ENCODE peak calls at places on chromosome 11, in four cellular contexts. A is stomach, J is ovary, Z is GM12878. B is an unnamed sample. For H3K4me1, the result is how much of the 10 kb centered on the place peaks cover.

GRCh38 chr11:68495872-68496271 is 35.3 kb downstream of the PPP6R3 start:
- DNase-seq in A (no peak), J (no peak), Z (no peak), B (no peak)

GRCh38 chr11:17343907-17344306 is 7.7 kb upstream of the NCR3LG1 start:
- DNase-seq in A (no peak), J (no peak), Z (no peak), B (no peak)

GRCh38 chr11:47185305-47186075 is 744 bp downstream of the PACSIN3 start:
- DNase-seq in A (peak), J (peak), Z (no peak), B (peak)

GRCh38 chr11:68843703-68844312 is 2.1 kb upstream of the CPT1A start:
- DNase-seq in A (peak), J (peak), Z (no peak), B (peak)

GRCh38 chr11:80698646-80699045 is 1257.8 kb upstream of the TENM4 start:
- DNase-seq in A (no peak), J (no peak), Z (no peak), B (no peak)

GRCh38 chr11:111796696-111797095 is 30.5 kb upstream of the PPP2R1B start:
- DNase-seq in A (no peak), J (no peak), Z (no peak), B (no peak)

GRCh38 chr11:44329472-44330230 is 19.7 kb upstream of the ALX4 start:
- DNase-seq in A (no peak), J (no peak), Z (no peak), B (no peak)

GRCh38 chr11:126058090-126058489 is 4.6 kb downstream of the CDON start:
- DNase-seq in A (no peak), J (no peak), Z (no peak), B (no peak)

GRCh38 chr11:2449548-2450320 is 4.9 kb downstream of the KCNQ1 start:
- DNase-seq in A (no peak), J (no peak), Z (no peak), B (no peak)

GRCh38 chr11:126945319-126945718 is 55.3 kb downstream of the KIRREL3 start:
- DNase-seq in A (no peak), J (no peak), Z (no peak), B (no peak)

GRCh38 chr11:94845622-94846021 is 77.5 kb downstream of the AMOTL1 start:
- DNase-seq in A (peak), J (no peak), Z (no peak), B (no peak)

GRCh38 chr11:2468363-2469240 is 23.8 kb downstream of the KCNQ1 start:
- DNase-seq in A (peak), J (no peak), Z (no peak), B (no peak)

GRCh38 chr11:133904818-133905515 is 51.8 kb downstream of the IGSF9B start:
- DNase-seq in A (no peak), J (no peak), Z (no peak), B (no peak)

GRCh38 chr11:17807034-17807433 is 72.5 kb downstream of the KCNC1 start:
- DNase-seq in A (no peak), J (no peak), Z (no peak), B (no peak)

GRCh38 chr11:1782831-1783724 is 19.4 kb upstream of the CTSD start:
- DNase-seq in A (no peak), J (no peak), Z (no peak), B (peak)

GRCh38 chr11:111535281-111535680 is 5.2 kb upstream of the LAYN start:
- DNase-seq in A (no peak), J (no peak), Z (no peak), B (no peak)

GRCh38 chr11:94417386-94417987 is 16.3 kb upstream of the GPR83 start:
- DNase-seq in A (no peak), J (no peak), Z (no peak), B (no peak)

GRCh38 chr11:64793271-64794160 is 9.5 kb downstream of the MAP4K2 start:
- DNase-seq in A (no peak), J (peak), Z (no peak), B (no peak)

GRCh38 chr11:66880484-66881211 is 23.8 kb downstream of the LRFN4 start:
- DNase-seq in A (peak), J (peak), Z (no peak), B (no peak)

GRCh38 chr11:17066691-17067090 is 10.8 kb downstream of the RPS13 start:
- DNase-seq in A (no peak), J (no peak), Z (no peak), B (no peak)

GRCh38 chr11:5679811-5680210 is 5.1 kb downstream of the TRIM5 start:
- DNase-seq in A (no peak), J (no peak), Z (no peak), B (no peak)

GRCh38 chr11:17371614-17372013 is 16.8 kb downstream of the KCNJ11 start:
- DNase-seq in A (no peak), J (no peak), Z (no peak), B (no peak)

GRCh38 chr11:87859583-87859982 is 315.7 kb downstream of the RAB38 start:
- DNase-seq in A (peak), J (no peak), Z (no peak), B (no peak)

GRCh38 chr11:111213256-111213655 is 32.3 kb upstream of the POU2AF2 start:
- DNase-seq in A (no peak), J (no peak), Z (no peak), B (no peak)

GRCh38 chr11:45662096-45662664 is 3.2 kb downstream of the CHST1 start:
- DNase-seq in A (no peak), J (peak), Z (no peak), B (no peak)

GRCh38 chr11:133163463-133164419 is 368.6 kb downstream of the OPCML start:
- DNase-seq in A (no peak), J (no peak), Z (peak), B (no peak)

GRCh38 chr11:17822021-17822781 is 87.6 kb downstream of the KCNC1 start:
- DNase-seq in A (no peak), J (no peak), Z (no peak), B (no peak)

DNA sequence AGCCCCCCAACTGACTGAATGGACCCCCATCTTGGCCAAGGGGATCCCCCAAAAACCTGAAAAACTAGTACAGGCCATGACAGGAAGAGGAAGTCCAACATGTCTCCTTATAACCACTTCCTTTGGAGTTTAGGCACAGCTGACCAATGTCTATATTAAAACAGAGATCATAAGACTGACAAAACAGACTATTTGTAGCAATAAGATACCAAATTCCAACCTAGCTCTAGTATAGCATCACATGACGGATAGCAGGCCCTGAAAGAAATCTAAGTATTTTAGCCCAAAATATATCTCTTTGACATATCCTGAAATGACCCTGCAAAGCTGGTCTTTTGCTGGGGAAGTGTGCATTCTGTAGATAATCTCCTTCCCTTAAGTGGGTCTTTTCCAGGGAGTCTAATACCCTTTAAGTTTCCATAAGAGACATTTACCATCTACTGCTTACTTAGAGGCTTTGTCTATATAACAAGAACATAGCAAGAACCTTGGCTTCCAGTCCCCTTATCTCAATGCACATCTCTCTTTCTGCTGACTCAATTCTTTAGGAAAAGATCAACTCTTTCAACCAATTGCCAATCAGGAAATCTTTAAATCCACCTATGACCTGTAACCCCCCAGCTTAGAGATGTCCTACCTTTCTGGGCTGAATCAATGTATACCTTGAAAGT is 34.9 kb upstream of the ACER3 start:
- DNase-seq in A (no peak), J (no peak), Z (no peak), B (no peak)
- TF ChIP-seq EP300 in A (no peak), J (no peak), Z (no peak), B (no peak)

GRCh38 chr11:11215058-11215815 is 137.8 kb downstream of the CSNK2A3 start:
- DNase-seq in A (no peak), J (no peak), Z (no peak), B (no peak)
- TF ChIP-seq POLR2A in A (no peak), J (no peak), Z (no peak), B (no peak)

GRCh38 chr11:34671946-34672345 is 51.1 kb downstream of the EHF start:
- DNase-seq in A (no peak), J (no peak), Z (no peak), B (no peak)
- H3K4me1 ChIP-seq in A (under half), J (under half), Z (under half), B (under half)

DNA sequence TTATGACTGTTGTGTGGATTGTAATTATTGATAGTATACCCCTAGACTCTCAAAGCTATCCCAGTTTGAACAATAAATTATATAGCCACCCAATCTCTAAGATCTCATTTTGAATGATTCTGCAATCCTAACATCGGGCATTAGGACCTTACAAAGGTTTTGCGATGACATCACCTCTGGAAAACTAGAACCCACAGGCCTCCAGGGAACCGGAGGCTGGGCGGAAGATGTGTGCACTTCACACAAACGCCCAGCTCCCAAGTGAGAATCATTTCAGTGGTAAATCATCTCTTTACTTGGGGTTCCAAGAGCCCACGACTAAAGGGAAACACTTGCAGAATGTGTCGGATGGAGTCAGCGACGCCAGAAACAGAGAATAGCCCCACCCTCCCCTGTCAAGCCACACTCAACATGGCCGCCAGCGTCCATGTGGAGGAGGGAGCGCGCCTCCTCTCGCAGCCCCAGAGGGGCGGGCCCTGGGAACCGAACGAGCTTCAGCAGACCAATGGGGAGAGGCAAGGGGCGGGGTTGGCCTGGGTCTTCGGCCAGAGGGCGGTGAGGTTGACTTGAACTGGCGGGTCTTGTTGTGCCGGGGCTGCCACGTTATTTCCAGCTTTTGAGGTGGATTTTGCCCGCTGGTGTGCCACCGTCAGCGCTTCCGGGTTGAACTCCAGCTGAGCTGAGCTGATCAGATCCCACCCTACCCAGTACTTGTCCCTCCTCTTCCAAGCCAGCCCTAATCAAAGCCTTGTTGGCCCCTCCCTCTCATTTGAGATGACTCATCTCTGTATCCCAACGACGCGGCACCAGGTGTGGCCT is 8.4 kb upstream of the MRPL48 start:
- DNase-seq in A (peak), J (peak), Z (peak), B (peak)
- TF ChIP-seq EP300 in A (no peak), J (peak), Z (no peak), B (no peak)

DNA sequence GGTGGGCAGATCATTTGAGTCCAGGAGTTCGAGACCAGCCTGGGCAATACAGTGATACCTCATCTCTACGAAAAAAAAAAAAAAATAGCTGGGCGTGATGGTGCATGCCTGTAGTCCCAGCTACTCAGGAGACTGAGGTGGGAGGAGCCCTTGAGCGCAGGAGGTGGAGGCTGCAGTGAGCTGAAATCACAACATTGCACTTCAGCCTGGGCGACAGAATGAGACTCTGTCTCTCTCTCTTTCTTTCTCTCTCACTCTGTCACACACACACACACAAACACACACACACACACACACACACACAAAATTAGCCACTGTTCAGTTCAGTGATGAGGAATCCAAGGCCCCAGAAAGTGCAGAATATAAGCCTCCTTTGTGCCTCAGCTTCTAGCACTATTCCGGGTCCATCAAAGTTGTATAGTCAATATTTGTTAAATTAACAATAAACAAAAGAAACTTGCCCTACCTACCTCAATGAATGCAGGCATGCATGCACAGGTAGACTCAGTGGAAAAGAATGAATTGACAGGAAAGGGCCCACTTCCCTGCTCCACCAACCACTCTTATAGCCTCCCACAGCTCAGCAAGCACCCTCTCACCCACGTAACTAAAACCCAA is 3.9 kb upstream of the SMIM35 start:
- DNase-seq in A (no peak), J (no peak), Z (no peak), B (no peak)
- TF ChIP-seq POLR2A in A (no peak), J (no peak), Z (no peak), B (no peak)

DNA sequence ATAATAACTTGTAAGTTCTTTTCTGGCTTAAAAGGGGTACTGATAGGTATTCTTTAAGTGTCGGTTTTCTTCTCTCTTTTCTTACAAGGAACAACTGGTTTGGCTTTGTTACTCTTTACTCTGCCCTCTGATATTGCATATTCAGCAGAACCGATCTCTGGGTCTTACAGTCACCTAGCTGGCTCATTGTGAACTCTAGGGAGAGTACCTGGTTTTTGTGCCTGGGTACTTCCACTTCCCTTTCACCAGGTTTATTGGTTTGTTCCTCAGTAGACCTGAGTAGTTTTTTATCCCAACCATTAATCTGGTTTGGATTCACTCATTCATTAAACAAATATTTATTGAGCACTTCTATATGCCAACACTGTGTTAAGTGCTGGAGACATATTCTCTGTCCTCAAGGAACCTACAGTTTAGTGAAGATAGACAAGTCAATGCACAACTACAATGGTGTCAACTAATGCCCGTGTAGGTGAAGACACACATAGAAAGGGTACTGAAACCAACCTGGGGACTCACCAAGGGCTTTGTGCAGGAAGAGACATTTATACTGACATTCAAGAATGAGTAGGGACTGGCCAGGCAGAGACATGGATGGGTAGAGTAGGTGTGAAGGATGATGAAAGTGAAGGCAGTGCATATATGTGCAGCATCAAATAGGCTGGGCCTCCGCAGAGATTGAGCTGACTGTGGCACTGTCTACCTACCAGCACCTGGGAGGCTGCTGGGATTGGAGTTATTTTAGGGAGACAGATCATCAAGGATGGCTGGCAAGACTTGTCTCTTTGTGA is 348.8 kb upstream of the C11orf87 start:
- DNase-seq in A (no peak), J (no peak), Z (no peak), B (no peak)
- H3K4me1 ChIP-seq in A (under half), J (under half), Z (under half), B (under half)

DNA sequence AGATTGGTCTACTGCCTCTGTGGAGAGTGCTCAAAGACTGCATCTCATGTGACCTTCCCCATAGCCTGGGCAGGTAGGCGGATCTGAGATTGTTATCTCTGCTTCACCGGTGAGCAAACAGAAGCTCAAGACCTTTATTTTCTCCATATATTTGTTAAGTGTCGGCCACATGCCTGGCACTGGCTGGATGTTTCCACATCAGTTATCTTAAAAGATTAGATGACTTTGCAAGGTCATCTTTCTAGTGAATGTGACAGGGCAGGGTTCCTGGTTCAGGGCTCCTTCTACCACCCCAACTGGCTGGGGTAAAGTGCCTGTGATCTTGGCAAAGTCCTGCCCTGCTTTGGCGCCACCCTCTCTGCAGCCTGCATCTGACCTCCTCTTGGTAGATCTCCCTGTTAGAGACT is 125.0 kb downstream of the CCDC81 start:
- DNase-seq in A (peak), J (no peak), Z (no peak), B (no peak)
- TF ChIP-seq EP300 in A (no peak), J (no peak), Z (no peak), B (no peak)

GRCh38 chr11:267491-267994 is 10.7 kb upstream of the NLRP6 start:
- DNase-seq in A (peak), J (no peak), Z (peak), B (peak)
- TF ChIP-seq POLR2A in A (no peak), J (no peak), Z (no peak), B (no peak)

GRCh38 chr11:77412814-77413213 is 61.1 kb downstream of the PAK1 start:
- DNase-seq in A (no peak), J (no peak), Z (no peak), B (no peak)
- H3K4me1 ChIP-seq in A (under half), J (under half), Z (under half), B (under half)

DNA sequence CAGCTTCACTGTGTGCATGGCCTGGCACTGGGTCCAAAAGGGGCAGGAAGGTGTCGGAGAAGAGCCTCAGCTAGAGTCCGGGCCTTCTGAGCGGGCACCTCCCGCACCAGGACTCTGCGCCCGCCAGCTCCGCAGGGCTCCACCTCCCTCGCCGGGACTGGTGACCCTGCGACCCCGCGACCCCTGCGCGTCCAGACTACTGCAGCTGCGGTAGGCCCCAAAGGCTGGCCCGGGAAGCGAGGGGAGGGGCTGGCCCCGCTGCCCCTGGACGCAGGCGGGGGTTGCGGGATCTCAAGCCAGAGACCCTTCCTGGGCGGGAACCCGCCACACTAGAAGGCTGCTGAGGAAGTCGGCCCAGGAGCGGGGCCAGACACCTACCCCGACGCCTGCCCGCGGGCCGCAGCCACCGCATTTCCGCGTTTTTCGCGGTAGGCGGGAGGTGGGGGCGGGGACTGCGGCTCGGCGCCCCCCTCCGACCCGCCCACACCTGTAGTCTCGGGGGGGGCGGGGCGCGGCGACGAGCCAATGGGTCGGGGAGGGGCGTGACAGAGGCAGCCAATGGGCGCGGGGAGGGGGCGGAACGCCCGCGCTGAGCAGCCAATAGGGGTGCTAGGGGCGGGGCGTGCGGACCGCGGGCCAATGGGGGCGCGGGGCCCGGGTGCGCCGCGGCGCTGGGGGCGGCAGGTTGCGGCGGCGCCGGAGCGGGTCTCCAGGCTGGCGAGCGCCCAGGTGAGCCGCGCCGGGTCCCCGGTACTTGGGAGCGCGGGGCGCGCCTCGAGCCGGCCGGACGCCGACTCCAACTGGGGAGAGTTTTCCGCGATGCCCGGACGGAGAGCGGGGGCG is at the start of the genes LMNTD2 and RASSF7:
- DNase-seq in A (peak), J (peak), Z (peak), B (peak)
- TF ChIP-seq EP300 in A (no peak), J (no peak), Z (no peak), B (no peak)

B was measured in upper lobe of left lung.